ENCODE peak calls at places on chromosome 10, in six cellular contexts. O is mammary epithelial cell; T is heart left ventricle; W is sigmoid colon; N is NCI-H1694; X is stimulated activated naive CD8-positive, alpha-beta T cell treated with anti-CD3 and anti-CD28 coated beads, Interleukin-15, Interleukin-2, amounts not matched to agents 100 U/mL and 50 U/mL, for 24 hours. V is an unnamed sample.

GRCh38 chr10:13536674-13537366 is 8.0 kb upstream of the BEND7 start:
- DNase-seq in X (peak), N (peak), W (no peak), T (peak), O (peak), V (no peak)

GRCh38 chr10:48287417-48288391 is 13.2 kb upstream of the FRMPD2 start:
- DNase-seq in T (no peak), O (peak), X (no peak), N (peak), W (no peak), V (no peak)

GRCh38 chr10:21517983-21518628 is 7.4 kb downstream of the SKIDA1 start:
- DNase-seq in N (peak), W (no peak), T (no peak), O (peak), X (no peak), V (no peak)

GRCh38 chr10:12602557-12602956 is 253.2 kb downstream of the CAMK1D start:
- DNase-seq in T (no peak), O (no peak), W (no peak), N (no peak), X (no peak), V (no peak)

GRCh38 chr10:94361161-94361794 is 1.5 kb downstream of the NOC3L start:
- DNase-seq in T (peak), W (no peak), O (peak), N (no peak), X (no peak), V (no peak)

GRCh38 chr10:18610517-18610916 is 40.9 kb downstream of the NSUN6 start:
- DNase-seq in N (no peak), X (no peak), W (no peak), T (no peak), O (peak), V (no peak)

GRCh38 chr10:127990846-127991542 is 84.1 kb downstream of the PTPRE start:
- DNase-seq in W (peak), X (peak), T (no peak), N (no peak), O (peak), V (no peak)

GRCh38 chr10:34010891-34011290 is 676.4 kb upstream of the NRP1 start:
- DNase-seq in T (no peak), N (no peak), O (peak), W (no peak), X (no peak), V (no peak)

GRCh38 chr10:8444630-8445029 is 390.1 kb downstream of the GATA3 start:
- DNase-seq in T (no peak), X (peak), O (no peak), N (no peak), W (no peak), V (no peak)

GRCh38 chr10:117457071-117457810 is 82.0 kb upstream of the PDZD8 start:
- DNase-seq in W (no peak), N (no peak), X (no peak), T (no peak), O (no peak), V (no peak)

GRCh38 chr10:46325021-46325420 is 38.2 kb downstream of the ANTXRL start:
- DNase-seq in N (no peak), X (no peak), T (no peak), O (no peak), W (no peak), V (no peak)

GRCh38 chr10:89547853-89548513 is 12.6 kb upstream of the SLC16A12 start:
- DNase-seq in X (no peak), T (no peak), W (no peak), N (no peak), O (no peak), V (no peak)

V was measured in mesenteric fat pad.